ENCODE peak calls at places on chromosome 3, in seven cellular contexts. G is brain microvascular endothelial cell, T is ACHN, U is lung, S is GM20000, Z is cardiac fibroblast, V is NCI-H345. M is an unnamed sample.

GRCh38 chr3:189276481-189277190 is 104.9 kb downstream of the TPRG1 start:
- DNase-seq in G (peak; percentile 43), T (no peak), U (no peak), S (no peak), Z (peak; percentile 76), V (no peak), M (peak; percentile 92)

GRCh38 chr3:10957976-10958749 is 34.4 kb upstream of the SLC6A1 start:
- DNase-seq in G (no peak), T (no peak), U (peak; percentile 95), S (no peak), Z (no peak), V (peak; percentile 88), M (no peak)

GRCh38 chr3:52404391-52404790 is 40.5 kb downstream of the SEMA3G start:
- DNase-seq in G (no peak), T (no peak), U (no peak), S (no peak), Z (no peak), V (no peak), M (no peak)

GRCh38 chr3:174855002-174855401 is 4.1 kb upstream of the NAALADL2 start:
- DNase-seq in G (no peak), T (no peak), U (no peak), S (no peak), Z (no peak), V (no peak), M (no peak)

GRCh38 chr3:189340680-189341460 is 169.1 kb downstream of the TPRG1 start:
- DNase-seq in G (no peak), T (peak; percentile 38), U (no peak), S (no peak), Z (no peak), V (no peak), M (no peak)

GRCh38 chr3:53040361-53040820 is 5.5 kb downstream of the SFMBT1 start:
- DNase-seq in G (no peak), T (peak; percentile 33), U (no peak), S (no peak), Z (no peak), V (no peak), M (no peak)

GRCh38 chr3:188139466-188139865 is 14.5 kb upstream of the LPP start:
- DNase-seq in G (no peak), T (no peak), U (no peak), S (no peak), Z (no peak), V (no peak), M (no peak)

GRCh38 chr3:125045194-125045593 is 10.6 kb downstream of the HEG1 start:
- DNase-seq in G (no peak), T (no peak), U (no peak), S (no peak), Z (peak; percentile 63), V (no peak), M (no peak)

GRCh38 chr3:112746675-112747276 is 99.9 kb downstream of the CD200R1L start:
- DNase-seq in G (peak; percentile 64), T (no peak), U (no peak), S (no peak), Z (peak; percentile 81), V (no peak), M (no peak)

GRCh38 chr3:118380576-118380975 is 654.1 kb downstream of the IGSF11 start:
- DNase-seq in G (no peak), T (no peak), U (no peak), S (no peak), Z (no peak), V (no peak), M (no peak)

GRCh38 chr3:78645628-78646310 is 1122.0 kb downstream of the ROBO1 start:
- DNase-seq in G (peak; percentile 71), T (peak; percentile 78), U (no peak), S (peak; percentile 23), Z (peak; percentile 90), V (peak; percentile 61), M (peak; percentile 79)